ENCODE peak calls at places on chromosomes 12 and 14, in eight cellular contexts. U is GM12892, F is stomach, O is GM12891, D is prostate gland, A is HCT116, K is SK-N-SH, H is GM23338. X is an unnamed sample.

GRCh38 chr12:53808023-53808705 is 56.4 kb upstream of the CISTR start:
- DNase-seq in H (no peak), F (no peak), U (no peak), K (no peak), A (no peak), O (no peak), D (no peak), X (no peak)

GRCh38 chr14:23612802-23613201 is 23.4 kb upstream of the DHRS2 start:
- DNase-seq in H (no peak), F (no peak), O (no peak), U (no peak), K (no peak), D (no peak), A (no peak), X (no peak)

GRCh38 chr14:75257241-75257640 is 21.4 kb upstream of the FOS start:
- DNase-seq in K (no peak), H (no peak), A (no peak), F (no peak), D (no peak), O (no peak), U (no peak), X (no peak)

GRCh38 chr14:72439707-72440106 is 454.2 kb downstream of the DPF3 start:
- DNase-seq in D (no peak), A (no peak), H (no peak), K (no peak), O (no peak), F (no peak), U (no peak), X (no peak)

GRCh38 chr12:117845271-117845904 is 123.4 kb downstream of the KSR2 start:
- DNase-seq in F (no peak), A (no peak), U (no peak), O (no peak), H (no peak), K (no peak), D (no peak), X (no peak)

GRCh38 chr12:24853588-24853987 is 95.3 kb downstream of the BCAT1 start:
- DNase-seq in F (no peak), D (no peak), K (no peak), A (no peak), H (no peak), O (no peak), U (no peak), X (no peak)

GRCh38 chr12:10365716-10366433 is 24.0 kb downstream of the KLRK1 start:
- DNase-seq in K (no peak), O (no peak), U (no peak), H (no peak), D (no peak), F (no peak), A (peak; percentile 26), X (no peak)

GRCh38 chr14:37116933-37117844 is 55.2 kb downstream of the SLC25A21 start:
- DNase-seq in F (no peak), A (peak; percentile 6), K (no peak), O (no peak), D (no peak), H (peak; percentile 32), U (no peak), X (no peak)

GRCh38 chr14:105165761-105166485 is 2.7 kb downstream of the JAG2 start:
- DNase-seq in F (no peak), A (no peak), D (peak; percentile 59), H (no peak), O (no peak), U (no peak), K (no peak), X (no peak)

GRCh38 chr12:50734409-50735263 is 29.3 kb upstream of the ATF1 start:
- DNase-seq in D (no peak), O (peak; percentile 5), A (peak; percentile 6), K (peak; percentile 63), H (peak; percentile 79), U (no peak), F (no peak), X (no peak)

GRCh38 chr12:65826513-65827171 is 2.4 kb downstream of the HMGA2 start:
- DNase-seq in U (no peak), F (no peak), O (no peak), H (peak; percentile 26), D (no peak), K (peak; percentile 6), A (no peak), X (no peak)

GRCh38 chr14:22650960-22651521 is 6.9 kb upstream of the OR6J1 start:
- DNase-seq in K (no peak), U (no peak), O (no peak), H (no peak), D (no peak), A (peak; percentile 47), F (no peak), X (no peak)

GRCh38 chr12:120346681-120347080 is 19.1 kb upstream of the PLA2G1B start:
- DNase-seq in H (peak; percentile 46), K (no peak), F (no peak), O (no peak), D (no peak), A (no peak), U (no peak), X (no peak)

GRCh38 chr12:114355389-114356088 is 50.4 kb downstream of the TBX5 start:
- DNase-seq in F (no peak), O (no peak), U (no peak), D (no peak), H (peak; percentile 82), A (peak; percentile 7), K (peak; percentile 19), X (peak; percentile 22)

GRCh38 chr12:70242695-70243509 is at the start of gene CNOT2:
- DNase-seq in D (peak; percentile 79), A (peak; percentile 86), O (peak; percentile 53), U (peak; percentile 49), H (peak; percentile 92), F (peak; percentile 88), K (peak; percentile 90), X (peak; percentile 97)
- TF ChIP-seq POLR2AphosphoS5 in D (peak; percentile 54), A (peak; percentile 77), O (peak; percentile 78), U (peak; percentile 71), H (peak; percentile 53), F (peak; percentile 79), K (peak; percentile 74), X (peak; percentile 81)

GRCh38 chr14:32574269-32574668 is 245.2 kb downstream of the AKAP6 start:
- DNase-seq in A (no peak), H (no peak), F (no peak), U (no peak), D (no peak), O (no peak), K (no peak), X (no peak)

GRCh38 chr14:32576088-32576795 is 247.1 kb downstream of the AKAP6 start:
- DNase-seq in U (no peak), H (peak; percentile 68), O (no peak), A (peak; percentile 42), D (peak; percentile 43), K (peak; percentile 58), F (peak; percentile 39), X (no peak)

GRCh38 chr14:32572867-32573149 is 243.7 kb downstream of the AKAP6 start:
- DNase-seq in D (no peak), K (no peak), U (no peak), O (no peak), A (no peak), H (no peak), F (no peak), X (no peak)

GRCh38 chr14:32571551-32571950 is 242.5 kb downstream of the AKAP6 start:
- DNase-seq in U (no peak), A (no peak), O (no peak), D (no peak), K (no peak), F (no peak), H (no peak), X (no peak)

GRCh38 chr14:32571995-32572866 is 243.1 kb downstream of the AKAP6 start:
- DNase-seq in K (no peak), H (no peak), O (no peak), F (no peak), D (no peak), U (no peak), A (no peak), X (no peak)
- TF ChIP-seq POLR2AphosphoS5 in K (no peak), H (no peak), O (no peak), F (no peak), D (no peak), U (no peak), A (no peak), X (no peak)

GRCh38 chr14:34043627-34044372 is 92.9 kb upstream of the EGLN3 start:
- DNase-seq in A (peak; percentile 82), H (peak; percentile 35), U (peak; percentile 22), K (no peak), F (no peak), D (no peak), O (no peak), X (no peak)
- TF ChIP-seq POLR2AphosphoS5 in A (peak; percentile 60), H (no peak), U (peak; percentile 40), K (no peak), F (no peak), D (no peak), O (no peak), X (no peak)

GRCh38 chr14:68695871-68696665 is 96.8 kb downstream of the ZFP36L1 start:
- DNase-seq in F (no peak), U (no peak), A (no peak), H (no peak), K (no peak), D (no peak), O (no peak), X (no peak)

GRCh38 chr14:68694516-68695235 is 98.2 kb downstream of the ZFP36L1 start:
- DNase-seq in K (no peak), A (no peak), F (no peak), H (no peak), U (no peak), O (no peak), D (no peak), X (no peak)

GRCh38 chr14:68693926-68694325 is 98.9 kb downstream of the ZFP36L1 start:
- DNase-seq in O (no peak), D (no peak), K (no peak), H (no peak), A (no peak), F (no peak), U (no peak), X (no peak)

GRCh38 chr14:68695326-68695768 is 97.5 kb downstream of the ZFP36L1 start:
- DNase-seq in H (no peak), D (no peak), O (peak; percentile 71), U (peak; percentile 77), A (peak; percentile 91), F (no peak), K (no peak), X (no peak)

GRCh38 chr14:68696721-68697495 is 96.0 kb downstream of the ZFP36L1 start:
- DNase-seq in H (no peak), U (no peak), F (no peak), A (no peak), O (no peak), D (no peak), K (no peak), X (no peak)
- TF ChIP-seq POLR2AphosphoS5 in H (no peak), U (no peak), F (no peak), A (no peak), O (no peak), D (no peak), K (no peak), X (no peak)

X was measured in upper lobe of left lung.